ENCODE peak calls at places on chromosomes 7 and 10, in four cellular contexts. Z is dorsolateral prefrontal cortex, L is upper lobe of right lung, C is PC-9. H is an unnamed sample.

GRCh38 chr7:20330176-20330796 is 414 bp upstream of the ITGB8 start:
- DNase-seq in L (peak; percentile 94), Z (peak; percentile 95), C (peak; percentile 87), H (peak; percentile 86)

GRCh38 chr10:90007226-90007625 is 305.8 kb downstream of the KIF20B start:
- DNase-seq in Z (no peak), L (no peak), C (no peak), H (peak; percentile 90)

GRCh38 chr7:155296006-155296787 is 1.5 kb upstream of the INSIG1 start:
- DNase-seq in Z (no peak), C (no peak), L (no peak), H (no peak)

GRCh38 chr10:123496336-123496735 is 169.8 kb upstream of the GPR26 start:
- DNase-seq in C (no peak), L (no peak), Z (no peak), H (no peak)

GRCh38 chr10:10886861-10887539 is 130.7 kb upstream of the CELF2 start:
- DNase-seq in Z (peak; percentile 58), C (no peak), L (no peak), H (no peak)

GRCh38 chr10:101397140-101397539 is 43.2 kb downstream of the BTRC start:
- DNase-seq in L (no peak), C (no peak), Z (no peak), H (no peak)

GRCh38 chr7:79723833-79724608 is 270.6 kb upstream of the MAGI2 start:
- DNase-seq in C (no peak), Z (no peak), L (no peak), H (no peak)

GRCh38 chr10:44196336-44196735 is 188.6 kb downstream of the CXCL12 start:
- DNase-seq in C (no peak), Z (no peak), L (no peak), H (no peak)

GRCh38 chr10:110032801-110033723 is 25.3 kb downstream of the ADD3 start:
- DNase-seq in C (no peak), L (no peak), Z (no peak), H (no peak)

GRCh38 chr10:100886099-100886498 is 26.7 kb upstream of the SLF2 start:
- DNase-seq in C (no peak), L (no peak), Z (no peak), H (peak; percentile 43)

GRCh38 chr7:90717286-90718060 is 121.4 kb downstream of the CDK14 start:
- DNase-seq in L (no peak), C (no peak), Z (no peak), H (no peak)

GRCh38 chr7:16661924-16662323 is 15.9 kb downstream of the BZW2 start:
- DNase-seq in Z (no peak), L (no peak), C (no peak), H (no peak)

GRCh38 chr7:139902436-139903102 is 73.5 kb downstream of the TBXAS1 start:
- DNase-seq in Z (no peak), L (no peak), C (no peak), H (no peak)

GRCh38 chr7:103795787-103796186 is 193.7 kb downstream of the RELN start:
- DNase-seq in C (no peak), Z (no peak), L (no peak), H (no peak)

GRCh38 chr7:140326116-140326928 is 72.0 kb downstream of the SLC37A3 start:
- DNase-seq in Z (peak; percentile 58), C (peak; percentile 67), L (no peak), H (peak; percentile 2)

GRCh38 chr10:95214369-95214768 is 20.3 kb downstream of the ACSM6 start:
- DNase-seq in Z (no peak), L (no peak), C (no peak), H (no peak)

GRCh38 chr10:122376364-122376961 is 2.0 kb downstream of the PLEKHA1 start:
- DNase-seq in Z (no peak), C (no peak), L (no peak), H (no peak)

GRCh38 chr10:122379537-122379936 is 5.0 kb downstream of the PLEKHA1 start:
- DNase-seq in L (no peak), Z (no peak), C (no peak), H (no peak)

GRCh38 chr10:122381680-122382079 is 7.2 kb downstream of the PLEKHA1 start:
- DNase-seq in Z (no peak), C (no peak), L (no peak), H (no peak)

GRCh38 chr10:122379041-122379440 is 4.5 kb downstream of the PLEKHA1 start:
- DNase-seq in Z (no peak), L (no peak), C (no peak), H (no peak)

GRCh38 chr10:122380703-122381102 is 6.2 kb downstream of the PLEKHA1 start:
- DNase-seq in Z (no peak), C (no peak), L (no peak), H (no peak)
- H3K27ac ChIP-seq in Z (no peak overlapping the region), C (no peak overlapping the region), L (no peak overlapping the region), H (no peak overlapping the region)

DNA sequence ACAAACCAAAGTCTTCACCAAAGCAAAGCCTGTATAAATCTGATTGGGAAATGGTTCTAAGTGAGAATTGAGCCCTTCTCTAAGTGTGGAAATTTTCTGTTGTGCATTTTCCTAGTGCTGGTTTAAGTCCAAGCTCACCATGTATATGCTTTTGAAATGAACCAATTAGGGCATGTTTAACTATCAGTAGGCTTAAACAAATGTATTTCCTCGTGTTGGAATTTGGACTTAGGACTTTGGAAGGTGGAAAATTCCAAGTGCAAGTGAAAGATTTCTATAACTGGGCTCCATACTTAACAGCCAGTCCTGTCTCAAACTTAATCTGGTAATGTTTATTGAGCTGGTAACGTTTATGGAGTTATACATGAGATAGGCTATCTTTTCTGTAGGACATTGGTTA is 28.5 kb downstream of the CCNY start:
- DNase-seq in Z (no peak), L (no peak), C (no peak), H (no peak)
- H3K27ac ChIP-seq in Z (no peak overlapping the region), L (no peak overlapping the region), C (no peak overlapping the region), H (no peak overlapping the region)

GRCh38 chr7:92335574-92335973 is 89.8 kb downstream of the ANKIB1 start:
- DNase-seq in L (no peak), Z (no peak), C (no peak), H (no peak)

GRCh38 chr7:92330835-92331438 is 85.2 kb downstream of the ANKIB1 start:
- DNase-seq in Z (no peak), L (no peak), C (no peak), H (no peak)

GRCh38 chr7:92331508-92331907 is 85.7 kb downstream of the ANKIB1 start:
- DNase-seq in C (no peak), L (no peak), Z (no peak), H (no peak)

DNA sequence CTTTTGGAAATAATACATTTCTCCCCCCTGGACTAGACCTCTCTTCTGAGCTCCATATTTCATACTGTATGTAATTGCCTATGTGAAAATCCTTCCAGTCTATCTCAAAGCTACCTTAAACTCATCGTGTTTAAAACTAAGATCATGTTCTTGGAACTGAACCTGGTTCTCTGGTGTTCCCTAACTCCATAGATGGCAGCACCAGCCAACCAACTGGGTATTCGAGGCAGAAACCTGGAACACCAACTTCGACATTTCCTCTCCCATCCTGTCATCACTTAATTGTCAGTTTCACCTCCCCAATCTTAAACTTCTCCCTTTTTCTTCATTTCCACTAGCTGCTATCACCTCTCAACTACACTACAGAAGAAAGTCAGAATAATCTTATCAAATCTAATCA is 87.0 kb downstream of the ANKIB1 start:
- DNase-seq in Z (no peak), L (no peak), C (no peak), H (no peak)
- H3K27ac ChIP-seq in Z (peak overlapping the region; percentile 10), L (no peak overlapping the region), C (no peak overlapping the region), H (no peak overlapping the region)

DNA sequence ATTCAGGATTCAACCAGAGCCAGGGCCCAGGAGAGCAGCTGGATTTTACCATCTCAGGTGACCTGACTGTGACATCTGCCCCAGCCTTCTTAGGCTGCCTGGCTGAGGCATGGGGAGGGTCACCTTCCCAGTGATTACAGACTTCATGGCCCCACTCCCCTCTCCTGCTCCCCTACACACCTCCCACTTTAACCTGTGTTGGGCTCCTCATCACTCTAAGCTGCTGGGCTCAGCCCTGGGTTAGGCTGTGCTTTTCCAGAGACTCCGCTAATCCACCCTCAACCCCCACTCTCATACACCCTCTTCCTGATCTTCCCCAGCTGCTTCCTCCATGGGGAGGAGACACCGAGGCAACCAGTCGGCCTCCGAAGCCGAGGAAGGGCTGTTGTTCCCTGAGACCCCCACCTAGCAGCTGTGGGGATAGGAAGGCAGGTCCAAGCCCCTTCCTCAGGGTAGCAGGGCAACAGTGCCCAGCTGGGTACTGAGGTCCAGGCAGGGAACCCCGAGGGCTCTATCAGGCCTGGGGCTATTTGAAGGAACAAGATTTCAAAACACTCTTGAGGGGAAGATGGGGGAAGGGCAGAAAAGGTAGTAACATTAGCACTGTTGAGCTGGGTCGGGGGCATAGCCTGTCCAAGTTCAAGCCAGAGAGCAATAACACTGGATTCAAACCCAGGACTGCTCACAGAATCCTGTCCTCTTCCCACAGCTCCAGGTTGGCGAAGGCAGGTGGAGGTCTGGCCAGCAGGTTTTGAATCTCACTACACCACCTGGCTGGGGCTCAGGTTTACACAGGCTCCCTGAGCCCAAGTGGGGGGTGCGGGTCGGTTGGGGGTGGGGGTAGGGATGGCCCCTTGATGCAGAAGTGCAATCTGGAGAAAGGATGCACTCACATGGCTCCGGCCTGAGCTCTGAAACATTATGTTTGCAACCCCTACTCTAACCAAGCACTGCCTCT is 1.8 kb downstream of the IMPDH1 start:
- DNase-seq in C (no peak), L (no peak), Z (no peak), H (no peak)
- H3K27ac ChIP-seq in C (no peak overlapping the region), L (peak overlapping the region; percentile 99), Z (no peak overlapping the region), H (no peak overlapping the region)

DNA sequence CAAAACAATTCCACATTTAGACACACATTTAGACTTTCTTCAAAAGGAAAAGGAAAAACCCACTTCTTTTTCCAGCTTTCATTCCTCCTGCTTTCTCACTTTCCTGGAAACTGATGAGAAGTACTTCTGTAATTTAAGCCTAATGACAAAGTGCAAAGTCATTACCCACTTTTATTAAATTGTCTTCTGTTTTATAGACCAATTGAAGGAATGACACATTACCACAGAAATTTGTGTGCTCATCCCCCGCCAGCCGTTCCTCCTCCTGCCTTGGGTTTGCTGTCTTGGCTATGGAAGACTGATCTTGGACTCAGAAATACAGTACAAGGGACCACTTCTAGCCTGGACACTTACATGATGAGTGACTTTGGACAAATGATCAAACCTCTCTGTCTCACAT is 717.8 kb downstream of the SORCS3 start:
- DNase-seq in C (no peak), L (no peak), Z (no peak), H (no peak)
- H3K27ac ChIP-seq in C (no peak overlapping the region), L (no peak overlapping the region), Z (no peak overlapping the region), H (no peak overlapping the region)

H was measured in epithelial cell of prostate.